ENCODE peak calls at places on chromosome 1, in six cellular contexts. W is sigmoid colon, U is heart right ventricle, Y is Panc1, I is AG04450, O is mammary epithelial cell. G is an unnamed sample.

GRCh38 chr1:210647406-210648333 is 319.0 kb downstream of the HHAT start:
- DNase-seq in U (no peak), Y (no peak), O (no peak), W (no peak), I (peak; percentile 15), G (peak; percentile 46)

GRCh38 chr1:206002160-206002559 is 1.0 kb downstream of the RAB7B start:
- DNase-seq in O (peak; percentile 84), Y (no peak), I (no peak), U (no peak), W (no peak), G (no peak)

GRCh38 chr1:91601554-91602322 is 101.1 kb downstream of the CDC7 start:
- DNase-seq in Y (no peak), U (peak; percentile 62), W (no peak), O (no peak), I (no peak), G (no peak)

GRCh38 chr1:23122023-23122738 is 46.5 kb downstream of the LUZP1 start:
- DNase-seq in Y (no peak), U (peak; percentile 32), O (no peak), I (no peak), W (no peak), G (no peak)

GRCh38 chr1:234608026-234608719 is 1.8 kb downstream of the IRF2BP2 start:
- DNase-seq in W (peak; percentile 94), Y (no peak), I (no peak), O (peak; percentile 93), U (peak; percentile 87), G (no peak)

GRCh38 chr1:203216274-203217138 is 13.0 kb downstream of the CHIT1 start:
- DNase-seq in Y (peak; percentile 53), I (peak; percentile 33), U (peak; percentile 58), W (no peak), O (peak; percentile 24), G (no peak)

GRCh38 chr1:181659348-181659957 is 176.1 kb downstream of the CACNA1E start:
- DNase-seq in Y (no peak), I (no peak), W (no peak), U (no peak), O (no peak), G (no peak)

GRCh38 chr1:22919341-22920025 is 53.2 kb downstream of the LACTBL1 start:
- DNase-seq in Y (no peak), I (no peak), U (no peak), O (no peak), W (no peak), G (no peak)

GRCh38 chr1:205716371-205717132 is 33.4 kb downstream of the NUCKS1 start:
- DNase-seq in O (no peak), I (no peak), W (no peak), U (no peak), Y (no peak), G (no peak)

GRCh38 chr1:37794372-37795339 is 1.0 kb downstream of the MANEAL start:
- DNase-seq in I (no peak), Y (no peak), U (no peak), O (no peak), W (no peak), G (no peak)

GRCh38 chr1:228082975-228083870 is 715 bp downstream of the ARF1 start:
- DNase-seq in O (no peak), I (no peak), W (peak; percentile 87), U (peak; percentile 78), Y (no peak), G (no peak)

GRCh38 chr1:17875171-17875881 is 120.2 kb downstream of the ACTL8 start:
- DNase-seq in O (peak; percentile 20), I (no peak), U (no peak), Y (no peak), W (peak; percentile 10), G (no peak)

GRCh38 chr1:20216574-20216973 is 30.3 kb upstream of the PLA2G2C start:
- DNase-seq in U (no peak), O (peak; percentile 44), W (no peak), I (no peak), Y (no peak), G (no peak)
- TF ChIP-seq CTCF in U (no peak), O (peak; percentile 73), W (peak; percentile 18), I (peak; percentile 47), Y (peak; percentile 54), G (no peak)

GRCh38 chr1:165226326-165226725 is 130.2 kb downstream of the LMX1A start:
- DNase-seq in Y (no peak), U (no peak), I (no peak), W (no peak), O (no peak), G (no peak)

GRCh38 chr1:165224504-165224903 is 132.0 kb downstream of the LMX1A start:
- DNase-seq in O (no peak), I (no peak), U (no peak), Y (no peak), W (no peak), G (no peak)

GRCh38 chr1:165225650-165226049 is 130.9 kb downstream of the LMX1A start:
- DNase-seq in W (no peak), O (no peak), U (no peak), I (no peak), Y (no peak), G (no peak)

GRCh38 chr1:165218666-165219065 is 137.8 kb downstream of the LMX1A start:
- DNase-seq in U (no peak), W (no peak), O (no peak), Y (no peak), I (no peak), G (no peak)

GRCh38 chr1:165222580-165222979 is 133.9 kb downstream of the LMX1A start:
- DNase-seq in Y (no peak), O (peak; percentile 23), U (no peak), I (no peak), W (no peak), G (no peak)
- H3K4me3 ChIP-seq in Y (no peak overlapping the region), O (no peak overlapping the region), U (no peak overlapping the region), I (no peak overlapping the region), W (no peak overlapping the region), G (no peak overlapping the region)

GRCh38 chr1:63143482-63143881 is 178.9 kb upstream of the FOXD3 start:
- DNase-seq in O (no peak), I (no peak), U (no peak), W (no peak), Y (no peak), G (no peak)
- TF ChIP-seq CTCF in O (no peak), I (no peak), U (no peak), W (no peak), Y (no peak), G (peak; percentile 38)

DNA sequence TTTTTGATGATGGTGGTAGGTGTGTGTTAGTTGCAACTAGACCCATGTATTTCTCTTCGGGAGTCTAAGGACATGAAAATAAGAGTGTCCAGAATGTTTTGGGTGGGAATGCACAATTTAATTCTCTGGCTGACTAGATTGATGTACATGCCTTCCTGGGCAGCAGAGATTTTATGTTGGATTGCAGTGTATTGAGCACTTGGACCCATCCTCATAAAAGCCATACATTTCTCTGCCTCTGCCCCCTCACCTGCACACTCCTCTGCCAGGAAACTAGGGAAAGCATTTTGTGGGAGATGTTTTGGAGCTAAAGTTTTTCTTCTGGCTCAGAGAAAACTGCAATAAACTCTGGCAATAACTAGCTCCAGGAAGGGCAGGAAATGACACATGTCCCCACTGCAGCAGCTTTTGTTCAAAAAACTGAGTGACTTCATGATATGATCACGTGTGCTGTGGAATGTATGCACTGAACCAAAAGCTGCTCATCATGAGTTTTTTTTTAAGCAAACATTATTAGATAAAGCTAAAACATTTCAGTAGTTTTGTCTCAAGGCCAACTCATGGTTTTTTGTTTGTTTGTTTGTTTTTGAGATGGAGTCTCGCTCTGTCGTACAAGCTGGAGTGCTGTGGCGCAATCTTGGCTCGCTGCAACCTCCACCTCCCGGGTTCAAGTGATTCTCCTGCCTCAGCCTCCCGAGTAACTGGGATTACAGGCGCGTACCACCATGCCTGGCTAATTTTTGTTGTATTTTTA is 17.6 kb downstream of the RIT1 start:
- DNase-seq in Y (peak; percentile 93), I (peak; percentile 49), U (peak; percentile 52), O (peak; percentile 75), W (no peak), G (no peak)
- H3K4me3 ChIP-seq in Y (no peak overlapping the region), I (no peak overlapping the region), U (no peak overlapping the region), O (no peak overlapping the region), W (no peak overlapping the region), G (no peak overlapping the region)

GRCh38 chr1:55384589-55385136 is 169.5 kb upstream of the USP24 start:
- DNase-seq in O (no peak), Y (no peak), W (no peak), U (no peak), I (no peak), G (no peak)

GRCh38 chr1:55386456-55386855 is 171.3 kb upstream of the USP24 start:
- DNase-seq in W (no peak), O (no peak), Y (no peak), U (no peak), I (no peak), G (no peak)

GRCh38 chr1:55385402-55386018 is 170.3 kb upstream of the USP24 start:
- DNase-seq in W (no peak), I (no peak), Y (no peak), O (no peak), U (no peak), G (no peak)

GRCh38 chr1:55388960-55389359 is 173.8 kb upstream of the USP24 start:
- DNase-seq in O (no peak), W (no peak), Y (no peak), I (no peak), U (no peak), G (no peak)
- TF ChIP-seq CTCF in O (no peak), W (no peak), Y (no peak), I (no peak), U (no peak), G (no peak)

DNA sequence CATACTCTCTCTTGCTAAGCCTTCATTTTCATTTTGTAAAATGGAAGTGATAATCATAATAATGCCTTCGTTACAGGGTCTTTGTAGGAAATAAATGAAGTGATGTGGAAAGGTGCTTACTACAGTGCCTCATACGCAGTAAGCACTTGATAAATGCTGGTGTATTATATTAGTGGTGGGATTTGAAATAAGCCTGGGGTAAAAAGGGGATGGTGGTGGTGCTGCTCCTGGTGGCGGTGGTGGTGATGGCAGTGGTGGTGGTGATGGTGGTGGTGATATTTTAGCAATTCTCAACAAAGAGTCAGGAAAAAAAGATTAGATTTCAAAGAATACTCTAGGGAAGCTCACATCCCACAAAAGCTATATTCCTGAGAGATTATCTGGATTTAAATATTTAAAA is 35.5 kb upstream of the ATP1B1 start:
- DNase-seq in W (no peak), O (no peak), I (no peak), U (no peak), Y (no peak), G (no peak)
- H3K4me3 ChIP-seq in W (no peak overlapping the region), O (no peak overlapping the region), I (no peak overlapping the region), U (no peak overlapping the region), Y (no peak overlapping the region), G (no peak overlapping the region)

DNA sequence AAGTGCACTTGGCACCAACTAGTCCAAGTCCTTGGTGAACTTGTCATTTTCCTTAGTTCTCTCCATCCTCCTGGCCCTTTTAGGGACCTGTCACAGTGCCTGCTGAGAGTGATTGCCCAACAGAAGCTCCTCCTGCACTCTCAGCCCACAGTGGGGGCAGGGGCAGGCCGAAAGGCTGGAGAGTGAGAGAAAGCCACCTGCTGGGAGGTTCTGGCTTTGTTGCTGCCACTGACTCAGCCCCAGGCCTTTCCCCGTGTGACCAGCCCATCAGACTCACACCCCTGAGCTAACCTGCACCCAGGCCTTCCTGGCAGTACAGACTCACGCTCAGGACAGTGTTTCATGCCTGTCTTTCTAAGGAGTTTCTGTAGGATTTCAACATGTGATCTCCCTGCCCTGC is 17.1 kb upstream of the PROK1 start:
- DNase-seq in U (peak; percentile 23), I (no peak), O (peak; percentile 74), W (no peak), Y (no peak), G (no peak)
- TF ChIP-seq CTCF in U (no peak), I (peak; percentile 16), O (no peak), W (no peak), Y (no peak), G (peak; percentile 21)

G was measured in AG09309.